ENCODE peak calls at places on chromosomes 7 and 10, in six cellular contexts. Q is GM12891, E is K562, L is H1, S is HepG2, O is GM12878. Z is an unnamed sample.

GRCh38 chr10:113806503-113806902 is 47.4 kb downstream of the DCLRE1A start:
- DNase-seq in E (no peak), S (no peak), O (no peak), L (no peak), Q (no peak), Z (no peak)

GRCh38 chr7:133575726-133576125 is 322.8 kb downstream of the EXOC4 start:
- DNase-seq in E (no peak), Q (no peak), L (no peak), S (no peak), O (no peak), Z (no peak)

GRCh38 chr7:145462463-145462862 is 626.6 kb upstream of the TPK1 start:
- DNase-seq in L (no peak), S (no peak), Q (no peak), E (no peak), O (no peak), Z (no peak)

GRCh38 chr7:15459018-15459621 is 102.7 kb downstream of the AGMO start:
- DNase-seq in Q (no peak), L (no peak), E (no peak), S (no peak), O (no peak), Z (no peak)

GRCh38 chr7:155533827-155534690 is 12.3 kb downstream of the CNPY1 start:
- DNase-seq in E (peak), S (peak), L (peak), Q (peak), O (no peak), Z (peak)

GRCh38 chr7:35697414-35698175 is 2.7 kb upstream of the HERPUD2 start:
- DNase-seq in S (peak), O (no peak), E (no peak), L (no peak), Q (no peak), Z (no peak)

GRCh38 chr7:14988941-14989340 is 86.4 kb upstream of the DGKB start:
- DNase-seq in O (no peak), E (no peak), L (no peak), Q (no peak), S (no peak), Z (no peak)

GRCh38 chr7:117230276-117231046 is 92.4 kb downstream of the WNT2 start:
- DNase-seq in Q (no peak), E (no peak), L (no peak), O (peak), S (no peak), Z (no peak)

GRCh38 chr7:142445019-142445686 is 187.3 kb upstream of the PRSS58 start:
- DNase-seq in E (no peak), Q (no peak), L (no peak), O (no peak), S (no peak), Z (no peak)

GRCh38 chr10:57884965-57885617 is 382.6 kb downstream of the IPMK start:
- DNase-seq in Q (no peak), L (no peak), E (no peak), O (no peak), S (no peak), Z (no peak)

GRCh38 chr10:5443429-5443828 is 31.1 kb downstream of the NET1 start:
- DNase-seq in S (no peak), E (no peak), O (peak), Q (peak), L (no peak), Z (no peak)

GRCh38 chr7:45638916-45639315 is 64.7 kb downstream of the ADCY1 start:
- DNase-seq in Q (no peak), O (no peak), E (no peak), L (no peak), S (peak), Z (no peak)

GRCh38 chr7:136348142-136348541 is 371.0 kb upstream of the MTPN start:
- DNase-seq in O (no peak), L (no peak), E (no peak), S (no peak), Q (no peak), Z (no peak)

GRCh38 chr7:107203607-107204006 is 34.8 kb downstream of the HBP1 start:
- DNase-seq in S (no peak), Q (no peak), O (no peak), L (no peak), E (no peak), Z (no peak)
- TF ChIP-seq TAF1 in S (no peak), Q (no peak), O (no peak), L (no peak), E (no peak), Z (no peak)

GRCh38 chr10:102799691-102800435 is 37.4 kb downstream of the CYP17A1 start:
- DNase-seq in Q (no peak), S (no peak), O (no peak), L (no peak), E (no peak), Z (no peak)
- TF ChIP-seq POLR2AphosphoS5 in Q (no peak), S (no peak), O (no peak), L (no peak), E (no peak), Z (no peak)

GRCh38 chr7:149261829-149262617 is at the start of gene ZNF783:
- DNase-seq in O (peak), Q (peak), L (peak), E (peak), S (peak), Z (peak)
- TF ChIP-seq POLR2A in O (peak), Q (peak), L (peak), E (no peak), S (peak), Z (peak)

GRCh38 chr7:108589874-108590273 is 20.2 kb downstream of the DNAJB9 start:
- DNase-seq in O (no peak), Q (no peak), E (no peak), L (no peak), S (no peak), Z (no peak)
- TF ChIP-seq TAF1 in O (no peak), Q (no peak), E (no peak), L (no peak), S (no peak), Z (no peak)

GRCh38 chr7:131903315-131903714 is 346.9 kb upstream of the PODXL start:
- DNase-seq in L (no peak), E (no peak), Q (no peak), O (no peak), S (no peak), Z (no peak)
- TF ChIP-seq POLR2AphosphoS5 in L (no peak), E (no peak), Q (no peak), O (no peak), S (no peak), Z (no peak)